ENCODE peak calls at places on chromosomes 1 and 21, in four cellular contexts. L is brain microvascular endothelial cell, S is heart right ventricle, H is transverse colon. C is an unnamed sample. For H3K36me3, the result is how much of the 10 kb centered on the place peaks cover.

GRCh38 chr1:210250998-210251679 is 18.5 kb downstream of the SERTAD4 start:
- DNase-seq in L (no peak), S (peak), H (peak), C (no peak)

GRCh38 chr1:196593955-196594354 is 14.3 kb downstream of the KCNT2 start:
- DNase-seq in L (no peak), S (no peak), H (no peak), C (no peak)

GRCh38 chr1:109625601-109626560 is 6.2 kb downstream of the AMPD2 start:
- DNase-seq in L (no peak), S (no peak), H (no peak), C (no peak)

GRCh38 chr1:236289492-236290131 is 7.9 kb upstream of the ERO1B start:
- DNase-seq in L (no peak), S (no peak), H (no peak), C (no peak)

GRCh38 chr1:56576880-56577858 is 2.2 kb downstream of the PLPP3 start:
- DNase-seq in L (peak), S (no peak), H (no peak), C (no peak)

GRCh38 chr1:34597877-34598514 is 156.9 kb upstream of the GJB5 start:
- DNase-seq in L (peak), S (peak), H (peak), C (no peak)

GRCh38 chr1:226093621-226094020 is 31.1 kb downstream of the H3-3A start:
- DNase-seq in L (no peak), S (no peak), H (no peak), C (no peak)

GRCh38 chr1:33119050-33119449 is 38.1 kb downstream of the AZIN2 start:
- DNase-seq in L (no peak), S (no peak), H (no peak), C (no peak)

GRCh38 chr1:200973937-200974657 is 49.4 kb downstream of the KIF21B start:
- DNase-seq in L (no peak), S (no peak), H (peak), C (no peak)

GRCh38 chr21:41477641-41478318 is 30.2 kb downstream of the TMPRSS2 start:
- DNase-seq in L (no peak), S (no peak), H (no peak), C (no peak)

GRCh38 chr1:109772658-109773202 is 9.0 kb upstream of the EPS8L3 start:
- DNase-seq in L (no peak), S (peak), H (peak), C (no peak)

GRCh38 chr1:156666862-156667609 is 10.2 kb downstream of the NES start:
- DNase-seq in L (no peak), S (no peak), H (no peak), C (no peak)

GRCh38 chr1:47533176-47534039 is 95.6 kb downstream of the FOXD2 start:
- DNase-seq in L (peak), S (peak), H (peak), C (peak)
- H3K4me3 ChIP-seq in L (peak), S (peak), H (peak), C (peak)

DNA sequence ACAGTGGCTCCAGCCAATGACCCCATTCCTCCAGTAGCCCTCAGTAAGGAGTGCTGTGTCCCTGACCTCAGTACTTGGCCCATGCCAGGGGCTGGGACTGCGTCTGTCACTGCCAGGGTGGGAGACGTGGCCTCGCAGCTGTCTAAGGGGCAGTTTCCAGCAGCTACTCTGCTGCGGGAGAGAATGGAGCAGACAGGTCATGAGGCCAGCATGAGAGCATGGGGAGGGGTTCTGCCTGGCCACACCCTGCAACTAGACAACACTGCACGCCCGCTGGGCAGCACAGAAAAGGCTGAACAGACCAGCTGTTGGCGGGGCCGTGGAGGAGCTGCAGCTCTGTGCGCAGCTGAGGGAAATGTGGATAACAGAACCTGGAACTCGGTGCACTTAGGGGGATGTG is 91.6 kb upstream of the COL6A1 start:
- DNase-seq in L (no peak), S (no peak), H (no peak), C (no peak)
- TF ChIP-seq CTCF in L (no peak), S (no peak), H (no peak), C (no peak)

DNA sequence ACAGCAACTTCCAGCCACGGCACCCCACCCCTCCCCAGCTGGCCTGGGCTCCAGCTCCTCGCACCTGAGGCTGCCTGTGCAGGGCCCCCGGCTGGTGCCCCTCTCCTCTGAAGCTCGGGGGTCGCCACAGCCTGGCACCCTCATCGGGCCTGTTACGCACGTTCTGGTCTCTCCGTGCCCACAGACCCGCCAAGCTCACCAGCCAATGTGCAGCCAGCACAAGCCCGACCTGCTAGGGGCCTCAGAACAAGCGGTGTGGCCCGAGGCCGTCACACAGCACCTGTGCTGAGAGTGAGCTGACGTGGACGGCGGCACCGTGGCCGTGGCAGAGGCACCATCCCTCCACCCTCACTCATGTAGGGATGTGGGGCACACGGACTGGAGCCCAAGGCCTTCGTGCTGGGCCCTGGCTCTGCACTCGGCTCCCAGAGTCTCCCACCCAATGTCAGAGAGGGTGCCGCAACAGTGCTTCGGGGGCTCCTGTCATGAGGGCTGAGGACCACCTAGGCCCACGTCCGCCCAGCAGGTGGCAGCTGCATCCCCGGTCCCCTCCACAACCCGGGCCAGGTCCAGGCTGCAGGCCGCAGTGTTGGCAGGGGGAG is 4.4 kb upstream of the SAMD11 start:
- DNase-seq in L (no peak), S (no peak), H (no peak), C (no peak)
- H3K36me3 ChIP-seq in L (under half), S (under half), H (under half), C (under half)

DNA sequence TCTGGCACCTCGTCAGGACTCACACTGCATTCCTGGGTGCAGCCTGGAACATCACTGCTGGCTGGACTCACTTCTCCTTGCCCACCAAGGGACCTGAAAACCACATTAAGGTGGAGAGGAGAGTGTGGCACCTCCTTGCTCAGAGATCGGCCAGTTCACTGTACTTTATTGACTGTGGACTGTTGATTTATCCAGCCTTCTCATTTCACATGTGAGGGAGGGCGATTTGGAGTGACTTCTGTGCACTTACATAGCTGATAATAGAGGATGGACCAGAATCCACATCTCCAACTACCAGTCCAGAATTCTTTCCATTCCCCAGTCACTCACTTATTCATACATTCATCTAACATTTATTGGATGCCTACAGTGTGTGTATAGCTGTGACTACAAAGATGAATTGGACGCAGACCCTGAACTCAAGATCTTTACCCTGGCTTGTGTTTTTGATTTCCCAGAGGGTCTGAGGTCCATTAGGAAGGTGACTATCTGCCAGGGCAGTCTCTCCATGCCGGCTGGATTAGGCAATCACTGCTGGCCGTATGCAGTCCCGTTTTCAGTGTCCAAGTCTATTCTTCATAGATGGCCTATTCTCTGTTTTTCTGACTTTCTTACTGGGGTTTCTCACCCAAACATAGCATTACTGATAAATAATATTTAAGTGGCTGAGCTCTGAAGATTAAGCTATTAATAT is 233.5 kb upstream of the SGIP1 start:
- DNase-seq in L (no peak), S (no peak), H (no peak), C (no peak)
- H3K4me3 ChIP-seq in L (no peak), S (no peak), H (no peak), C (no peak)

GRCh38 chr1:121418369-121419049 is 233.7 kb downstream of the SRGAP2C start:
- DNase-seq in L (no peak), S (no peak), H (no peak), C (no peak)
- TF ChIP-seq CTCF in L (no peak), S (no peak), H (no peak), C (no peak)

GRCh38 chr21:31686272-31686913 is 26.9 kb downstream of the SOD1 start:
- DNase-seq in L (no peak), S (no peak), H (no peak), C (no peak)
- H3K36me3 ChIP-seq in L (half or more), S (under half), H (under half), C (under half)

DNA sequence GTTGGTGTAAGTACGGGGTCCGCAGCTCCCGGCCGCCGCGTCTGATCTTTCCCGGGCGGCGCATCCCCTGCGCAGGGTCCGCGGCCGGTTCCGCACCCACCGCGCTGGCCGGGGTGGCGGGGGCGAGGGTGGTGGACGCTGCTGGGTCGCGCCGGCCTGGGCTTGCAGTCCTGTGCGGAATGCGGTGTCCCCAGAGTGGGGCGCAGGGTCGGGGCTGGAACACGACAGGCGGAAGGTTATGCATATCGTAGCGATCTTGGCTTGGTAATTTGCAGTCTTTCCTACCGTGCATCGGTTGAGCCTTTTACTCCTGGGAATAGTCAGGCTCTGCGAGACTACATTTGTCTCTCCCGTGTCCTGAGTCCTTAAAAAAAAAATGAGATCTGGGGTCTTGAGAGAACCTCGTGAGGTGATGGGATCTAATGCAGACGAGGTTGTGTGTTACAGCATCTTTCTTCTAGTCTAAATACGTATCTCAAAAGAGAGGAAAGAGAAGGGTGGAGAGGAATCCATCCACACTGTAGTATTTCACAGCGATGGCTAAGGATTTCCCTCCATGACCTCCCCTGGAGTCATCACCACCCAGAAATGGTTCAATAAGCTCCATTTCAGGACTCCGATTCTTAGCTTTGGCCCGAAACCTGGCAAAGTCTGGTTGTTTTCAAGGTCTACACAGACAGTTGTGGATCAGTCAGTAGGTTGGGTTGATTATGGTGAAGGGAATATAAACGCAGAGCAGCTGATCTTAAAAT is 607 bp downstream of the ATP1B1 start:
- DNase-seq in L (no peak), S (peak), H (peak), C (no peak)
- H3K4me3 ChIP-seq in L (peak), S (peak), H (peak), C (peak)

GRCh38 chr1:154992721-154993571 is 440 bp upstream of the LENEP start:
- DNase-seq in L (peak), S (no peak), H (no peak), C (no peak)
- TF ChIP-seq CTCF in L (peak), S (no peak), H (no peak), C (peak)

GRCh38 chr1:85313888-85314696 is 37.7 kb upstream of the BCL10 start:
- DNase-seq in L (peak), S (no peak), H (no peak), C (peak)
- H3K36me3 ChIP-seq in L (under half), S (under half), H (under half), C (under half)